ENCODE peak calls at places on chromosomes 6 and 20, in five cellular contexts. G, S, O, V and U are unnamed samples.

GRCh38 chr6:33430991-33431879 is 11.4 kb downstream of the SYNGAP1 start:
- DNase-seq in S (peak; percentile 68), V (peak; percentile 64), G (no peak), O (peak; percentile 47), U (peak; percentile 85)

GRCh38 chr6:106910999-106911949 is 63.3 kb downstream of the CD24 start:
- DNase-seq in S (no peak), G (no peak), O (no peak), V (no peak), U (no peak)

GRCh38 chr6:160979063-160979708 is 12.4 kb upstream of the MAP3K4 start:
- DNase-seq in G (no peak), O (no peak), S (no peak), V (peak; percentile 87), U (no peak)

GRCh38 chr20:46705378-46705729 is 4.1 kb upstream of the SLC2A10 start:
- DNase-seq in S (no peak), V (peak; percentile 81), G (no peak), O (no peak), U (no peak)

GRCh38 chr6:39840781-39841180 is 48.6 kb downstream of the DAAM2 start:
- DNase-seq in G (no peak), O (no peak), V (no peak), S (no peak), U (no peak)

GRCh38 chr6:135144678-135145508 is 36.2 kb upstream of the MYB start:
- DNase-seq in G (no peak), O (peak; percentile 56), S (no peak), V (peak; percentile 56), U (no peak)

GRCh38 chr20:43728686-43729255 is 2.0 kb upstream of the GTSF1L start:
- DNase-seq in V (no peak), G (no peak), O (no peak), S (no peak), U (no peak)

GRCh38 chr6:134932535-134933470 is 17.1 kb downstream of the ALDH8A1 start:
- DNase-seq in V (no peak), S (no peak), O (no peak), G (no peak), U (no peak)

GRCh38 chr6:169386431-169387057 is 132.9 kb upstream of the THBS2 start:
- DNase-seq in V (peak; percentile 86), G (no peak), O (no peak), S (no peak), U (no peak)

GRCh38 chr6:37960139-37960935 is 140.8 kb downstream of the ZFAND3 start:
- DNase-seq in G (no peak), V (no peak), S (no peak), O (no peak), U (no peak)

GRCh38 chr6:150667977-150668716 is 68.5 kb downstream of the PLEKHG1 start:
- DNase-seq in O (peak; percentile 96), S (peak; percentile 92), G (peak; percentile 84), V (peak; percentile 79), U (no peak)

GRCh38 chr20:46894579-46894958 is at the start of gene EYA2:
- DNase-seq in V (peak; percentile 42), O (no peak), G (no peak), S (peak; percentile 16), U (no peak)

GRCh38 chr20:54355631-54356280 is 119.6 kb upstream of the DOK5 start:
- DNase-seq in V (no peak), S (no peak), O (no peak), G (no peak), U (no peak)

GRCh38 chr20:3616250-3616649 is 46.9 kb downstream of the GFRA4 start:
- DNase-seq in V (peak; percentile 50), S (no peak), O (no peak), G (no peak), U (no peak)

GRCh38 chr6:54899442-54899841 is 52.9 kb downstream of the FAM83B start:
- DNase-seq in S (no peak), O (no peak), G (no peak), V (no peak), U (no peak)

GRCh38 chr20:10511166-10511506 is 76.0 kb downstream of the SLX4IP start:
- DNase-seq in V (no peak), S (no peak), O (no peak), G (no peak), U (no peak)

GRCh38 chr6:168616807-168617756 is 176.1 kb downstream of the SMOC2 start:
- DNase-seq in G (no peak), V (no peak), O (peak; percentile 33), S (peak; percentile 52), U (no peak)

GRCh38 chr20:37305839-37306238 is 16.4 kb downstream of the MANBAL start:
- DNase-seq in S (no peak), G (no peak), V (no peak), O (no peak), U (no peak)

GRCh38 chr6:152423216-152424103 is 213.7 kb downstream of the SYNE1 start:
- DNase-seq in S (no peak), G (no peak), V (no peak), O (no peak), U (no peak)

GRCh38 chr6:34560366-34561226 is 4.5 kb upstream of the SPDEF start:
- DNase-seq in G (no peak), V (peak; percentile 51), O (no peak), S (no peak), U (no peak)

GRCh38 chr20:47334022-47334551 is 22.4 kb downstream of the ZMYND8 start:
- DNase-seq in V (peak; percentile 92), S (peak; percentile 47), O (peak; percentile 86), G (no peak), U (no peak)

GRCh38 chr6:45640081-45640491 is 262.4 kb upstream of the SUPT3H start:
- DNase-seq in V (peak; percentile 57), G (no peak), O (no peak), S (no peak), U (no peak)

GRCh38 chr6:96299525-96299924 is 222.1 kb upstream of the UFL1 start:
- DNase-seq in G (no peak), V (no peak), S (no peak), O (no peak), U (no peak)

GRCh38 chr20:49276201-49276894 is 1.5 kb downstream of the ZNFX1 start:
- DNase-seq in V (peak; percentile 88), S (peak; percentile 14), O (peak; percentile 63), G (no peak), U (no peak)

GRCh38 chr6:3013486-3013885 is 13.8 kb downstream of the NQO2 start:
- DNase-seq in G (no peak), S (no peak), O (no peak), V (peak; percentile 69), U (no peak)

GRCh38 chr20:51768759-51769517 is 748 bp upstream of the ATP9A start:
- DNase-seq in V (peak; percentile 20), S (no peak), O (no peak), G (peak; percentile 25), U (no peak)
- H3K4me3 ChIP-seq in V (no peak overlapping the region), S (no peak overlapping the region), O (peak overlapping the region; percentile 54), G (no peak overlapping the region), U (no peak overlapping the region)

DNA sequence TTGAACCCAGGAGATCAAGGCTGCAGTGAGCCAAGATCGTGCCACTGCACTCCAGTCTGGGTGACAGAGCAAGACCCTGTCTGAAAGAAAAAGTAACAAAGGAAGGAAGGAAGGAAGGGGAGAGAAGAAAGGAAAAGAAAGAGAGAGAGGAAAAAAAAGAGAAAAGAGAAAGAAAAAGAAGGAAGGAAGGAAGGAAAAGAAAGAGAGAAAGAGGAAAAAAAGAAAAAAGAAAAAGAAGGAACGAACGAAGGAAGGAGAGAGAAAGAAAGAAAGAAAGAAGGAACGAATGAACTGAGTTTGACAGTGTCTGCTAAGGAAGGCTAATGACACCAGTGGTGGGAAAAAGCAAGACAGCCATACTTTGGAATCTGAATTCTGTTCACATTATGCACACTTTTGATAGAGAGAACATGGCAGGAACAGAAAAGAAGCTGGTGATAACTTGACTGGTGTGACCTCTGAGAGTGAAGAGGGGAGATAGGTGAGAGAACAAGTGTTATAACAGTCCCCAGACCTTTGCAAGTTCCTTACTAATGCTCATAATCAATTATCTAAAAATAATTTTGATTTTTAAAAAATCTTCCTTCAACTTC is 93.3 kb upstream of the MYLIP start:
- DNase-seq in V (no peak), G (no peak), S (no peak), O (no peak), U (no peak)
- H3K27ac ChIP-seq in V (no peak overlapping the region), G (no peak overlapping the region), S (no peak overlapping the region), O (no peak overlapping the region), U (no peak overlapping the region)

GRCh38 chr20:1327827-1328679 is 886 bp downstream of the SDCBP2 start:
- DNase-seq in O (peak; percentile 92), G (no peak), S (peak; percentile 46), V (no peak), U (no peak)

GRCh38 chr20:1331801-1332453 is 3.0 kb upstream of the SDCBP2 start:
- DNase-seq in V (no peak), G (no peak), S (no peak), O (no peak), U (no peak)

GRCh38 chr20:1328680-1329330 is at the start of gene SDCBP2:
- DNase-seq in S (peak; percentile 92), O (peak; percentile 98), V (no peak), G (peak; percentile 91), U (no peak)

GRCh38 chr20:1331101-1331500 is 2.2 kb upstream of the SDCBP2 start:
- DNase-seq in G (no peak), S (no peak), V (no peak), O (no peak), U (no peak)

DNA sequence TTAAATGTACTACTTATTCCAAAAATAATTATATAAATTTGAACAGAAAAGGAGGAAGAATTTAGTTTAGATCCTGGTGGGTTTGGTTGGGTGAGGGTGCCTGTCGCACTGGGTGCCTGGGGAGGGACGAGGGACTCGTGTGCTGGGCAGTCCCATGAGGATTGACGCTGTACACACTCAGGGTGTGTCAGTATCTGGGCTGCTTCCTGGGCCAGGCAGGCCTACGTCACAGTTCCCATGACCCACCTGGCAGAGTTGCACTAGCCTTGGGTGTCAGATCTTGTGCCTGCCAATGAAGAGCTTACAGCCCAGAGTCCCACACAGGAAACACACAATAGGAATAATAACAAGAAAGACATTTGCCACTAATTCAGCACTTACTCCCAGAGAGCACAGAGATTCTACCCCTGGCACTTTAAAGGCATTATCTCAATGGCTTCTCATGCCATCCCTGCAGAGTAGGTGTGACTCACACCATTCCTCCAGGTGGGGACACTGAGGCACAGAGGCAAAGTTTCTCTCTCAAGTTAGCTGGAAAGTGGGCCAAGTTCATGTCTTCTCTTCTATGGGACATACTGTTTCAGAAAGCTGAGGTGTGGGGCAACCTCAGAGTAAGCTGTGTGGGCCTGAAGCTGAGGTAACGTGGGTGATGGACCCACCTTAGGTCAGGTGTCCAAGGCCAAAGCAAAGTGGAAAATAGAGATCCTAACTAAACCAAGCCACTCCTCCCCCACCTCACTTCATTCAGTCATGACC is 1.3 kb upstream of the SDCBP2 start:
- DNase-seq in S (peak; percentile 87), G (peak; percentile 84), O (peak; percentile 95), V (peak; percentile 76), U (peak; percentile 77)
- H3K4me1 ChIP-seq in S (peaks cover 36% of the 10 kb centered on the region), G (peaks cover 42% of the 10 kb centered on the region), O (peaks cover 13% of the 10 kb centered on the region), V (peaks cover 38% of the 10 kb centered on the region), U (peaks cover 36% of the 10 kb centered on the region)

GRCh38 chr6:72758901-72759300 is 137.0 kb downstream of the KCNQ5 start:
- DNase-seq in S (no peak), V (no peak), O (no peak), G (no peak), U (no peak)

GRCh38 chr6:72755752-72756151 is 133.9 kb downstream of the KCNQ5 start:
- DNase-seq in S (no peak), O (no peak), V (no peak), G (no peak), U (no peak)

GRCh38 chr6:72757926-72758325 is 136.1 kb downstream of the KCNQ5 start:
- DNase-seq in G (no peak), S (no peak), O (no peak), V (no peak), U (no peak)

GRCh38 chr6:72760130-72760793 is 138.4 kb downstream of the KCNQ5 start:
- DNase-seq in G (peak; percentile 38), S (no peak), V (peak; percentile 31), O (no peak), U (no peak)

GRCh38 chr6:72757048-72757447 is 135.2 kb downstream of the KCNQ5 start:
- DNase-seq in G (no peak), O (no peak), S (no peak), V (peak; percentile 48), U (no peak)
- H3K4me3 ChIP-seq in G (no peak overlapping the region), O (no peak overlapping the region), S (no peak overlapping the region), V (no peak overlapping the region), U (no peak overlapping the region)